ENCODE peak calls at places on chromosomes 3 and 15, in nine cellular contexts. J, B, T, S, X, I, D, P and Z are unnamed samples.

GRCh38 chr3:19065027-19065426 is 83.3 kb upstream of the KCNH8 start:
- DNase-seq in B (no peak), J (no peak), I (no peak), D (no peak), X (no peak), P (no peak), S (peak; percentile 13), T (no peak), Z (no peak)

GRCh38 chr3:11769704-11770103 is 77.0 kb downstream of the TAMM41 start:
- DNase-seq in I (no peak), D (no peak), X (no peak), T (no peak), J (no peak), B (no peak), S (no peak), P (no peak), Z (no peak)

GRCh38 chr3:177201707-177202397 is 4.6 kb upstream of the TBL1XR1 start:
- DNase-seq in B (no peak), J (no peak), I (no peak), D (peak; percentile 62), P (no peak), S (peak; percentile 34), T (no peak), X (peak; percentile 34), Z (no peak)

GRCh38 chr15:40787344-40787841 is 17.6 kb downstream of the C15orf62 start:
- DNase-seq in J (no peak), B (no peak), I (peak; percentile 75), T (peak; percentile 84), P (peak; percentile 47), D (peak; percentile 62), X (peak; percentile 91), S (peak; percentile 84), Z (no peak)

GRCh38 chr3:27616031-27616430 is 106.1 kb downstream of the EOMES start:
- DNase-seq in B (no peak), D (no peak), J (no peak), T (no peak), S (no peak), P (no peak), I (no peak), X (no peak), Z (no peak)

GRCh38 chr15:76153241-76154197 is 93.7 kb downstream of the TMEM266 start:
- DNase-seq in P (no peak), X (no peak), T (no peak), S (no peak), J (no peak), D (no peak), B (no peak), I (no peak), Z (peak; percentile 76)

GRCh38 chr3:128367726-128368125 is 99.0 kb downstream of the DNAJB8 start:
- DNase-seq in X (peak; percentile 21), T (no peak), J (no peak), P (no peak), B (no peak), S (no peak), I (no peak), D (peak; percentile 14), Z (no peak)

GRCh38 chr3:35223636-35224035 is 415.7 kb upstream of the ARPP21 start:
- DNase-seq in P (no peak), T (no peak), S (no peak), I (no peak), D (no peak), X (no peak), B (no peak), J (no peak), Z (no peak)

GRCh38 chr3:43883729-43884396 is 193.1 kb downstream of the ABHD5 start:
- DNase-seq in J (no peak), T (no peak), X (no peak), I (no peak), P (no peak), S (no peak), B (peak; percentile 38), D (no peak), Z (no peak)

GRCh38 chr3:86990734-86991481 is at the start of gene VGLL3:
- DNase-seq in I (peak; percentile 78), B (peak; percentile 33), S (peak; percentile 94), T (peak; percentile 60), X (peak; percentile 90), P (peak; percentile 76), D (peak; percentile 87), J (peak; percentile 82), Z (peak; percentile 41)

GRCh38 chr15:39508536-39508935 is 72.3 kb upstream of the THBS1 start:
- DNase-seq in J (no peak), I (no peak), S (no peak), X (no peak), B (no peak), D (no peak), P (no peak), T (no peak), Z (no peak)

GRCh38 chr15:57872281-57873010 is 165.9 kb downstream of the POLR2M start:
- DNase-seq in D (no peak), I (no peak), T (no peak), J (no peak), P (no peak), B (no peak), S (no peak), X (no peak), Z (no peak)

GRCh38 chr3:134134240-134134639 is 104.5 kb upstream of the SLCO2A1 start:
- DNase-seq in T (no peak), S (no peak), J (no peak), I (no peak), B (no peak), D (no peak), P (no peak), X (peak; percentile 9), Z (no peak)

GRCh38 chr3:98884675-98885371 is 16.7 kb downstream of the DCBLD2 start:
- DNase-seq in B (no peak), P (no peak), T (no peak), D (peak; percentile 55), X (peak; percentile 76), S (peak; percentile 79), I (no peak), J (no peak), Z (no peak)

DNA sequence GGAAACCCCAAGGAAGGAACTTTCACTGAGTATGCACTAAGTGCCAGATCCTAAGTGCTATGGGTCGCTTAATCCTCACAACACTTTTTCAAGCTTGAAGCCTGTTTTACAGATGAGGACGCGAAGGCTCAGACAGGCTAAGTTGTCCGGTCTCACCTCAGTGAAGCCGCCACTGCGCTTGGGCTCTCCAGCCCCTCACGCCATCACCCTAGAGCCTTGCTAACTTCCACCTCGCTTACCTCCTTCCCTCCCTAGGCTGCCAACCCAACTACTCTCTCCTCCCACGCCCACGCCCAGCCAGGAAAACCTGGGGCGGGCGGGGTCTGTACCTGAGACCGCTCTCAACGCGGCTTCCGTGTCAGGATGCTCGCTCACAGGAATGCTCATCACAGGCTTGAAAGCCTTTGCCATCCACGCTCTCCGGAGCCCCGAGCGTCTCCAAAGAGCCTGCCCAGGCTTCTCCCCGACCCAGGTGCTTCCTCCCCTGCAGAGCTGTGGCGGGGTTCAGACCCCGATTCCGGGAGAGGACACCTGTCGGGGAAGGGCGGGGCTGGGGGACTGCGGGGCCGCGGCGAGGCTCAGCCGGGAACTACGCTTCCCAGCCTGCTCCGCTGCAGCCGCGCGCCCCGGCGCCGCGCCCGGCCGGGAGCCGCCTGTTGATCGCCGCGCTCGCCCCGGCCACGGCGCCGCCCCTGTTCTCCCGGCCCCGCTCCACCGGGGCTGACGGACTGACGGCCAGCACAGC is at the start of gene TMOD2:
- DNase-seq in D (peak; percentile 26), S (peak; percentile 49), J (no peak), X (peak; percentile 43), P (peak; percentile 72), B (peak; percentile 24), T (peak; percentile 58), I (peak; percentile 85), Z (no peak)
- H3K27ac ChIP-seq in D (no peak within 1 kb of the TSS), S (no peak within 1 kb of the TSS), J (peak within 1 kb of the TSS; percentile 43), X (no peak within 1 kb of the TSS), P (peak within 1 kb of the TSS; percentile 53), B (no peak within 1 kb of the TSS), T (peak within 1 kb of the TSS; percentile 68), I (no peak within 1 kb of the TSS), Z (peak within 1 kb of the TSS; percentile 12)

GRCh38 chr3:15246186-15246585 is 40.1 kb downstream of the CAPN7 start:
- DNase-seq in I (no peak), J (no peak), X (no peak), D (no peak), T (no peak), P (no peak), B (no peak), S (no peak), Z (no peak)

GRCh38 chr3:15241341-15241740 is 35.3 kb downstream of the CAPN7 start:
- DNase-seq in S (peak; percentile 23), B (no peak), T (no peak), I (no peak), J (peak; percentile 42), D (no peak), X (peak; percentile 10), P (peak; percentile 42), Z (no peak)

GRCh38 chr3:15243822-15244482 is 37.9 kb downstream of the CAPN7 start:
- DNase-seq in I (no peak), T (no peak), B (no peak), D (no peak), P (no peak), S (no peak), X (no peak), J (no peak), Z (no peak)
- H3K36me3 ChIP-seq in I (peaks cover 21% of the 10 kb centered on the region), T (peaks cover 11% of the 10 kb centered on the region), B (peaks cover 100% of the 10 kb centered on the region), D (peaks cover 31% of the 10 kb centered on the region), P (peaks cover 100% of the 10 kb centered on the region), S (peaks cover 72% of the 10 kb centered on the region), X (peaks cover 3% of the 10 kb centered on the region), J (peaks cover 92% of the 10 kb centered on the region), Z (peaks cover 3% of the 10 kb centered on the region)

DNA sequence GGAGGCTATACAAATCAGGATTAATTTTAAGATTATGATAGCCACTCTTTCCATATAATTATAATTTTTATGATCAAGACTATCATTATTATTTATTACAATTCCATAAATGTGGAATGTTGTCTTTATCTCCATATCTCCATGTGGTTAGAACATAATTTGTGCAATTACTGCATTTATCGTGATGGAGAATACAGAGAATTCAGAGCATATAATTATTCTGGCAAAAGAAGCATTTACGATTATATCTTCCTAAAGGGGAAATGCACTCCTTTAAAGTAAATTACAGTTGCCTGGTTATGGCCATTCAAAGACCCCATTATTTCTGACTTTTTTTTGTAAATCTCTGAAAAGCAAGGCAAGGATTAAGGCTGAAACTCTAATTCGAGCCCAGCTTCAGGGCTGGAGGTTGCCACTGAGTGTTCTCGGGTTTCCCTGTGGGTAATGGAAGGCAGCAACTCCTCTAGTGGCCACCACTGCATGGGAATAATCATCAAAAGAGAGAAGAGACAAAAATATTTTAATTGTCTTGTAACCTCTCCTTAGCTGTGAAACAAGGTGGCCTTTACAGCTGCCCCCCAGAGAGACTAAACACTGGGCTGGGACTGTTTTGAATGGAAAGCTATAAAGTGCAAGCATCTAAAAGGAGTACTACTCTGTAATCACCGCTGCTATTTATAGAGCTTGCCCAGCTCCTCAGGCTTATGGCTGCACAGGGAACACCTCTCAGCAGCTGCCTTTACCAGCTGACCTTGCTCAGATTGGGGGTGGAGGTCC is 59.8 kb upstream of the PRTG start:
- DNase-seq in B (no peak), D (no peak), S (no peak), J (no peak), T (no peak), X (no peak), P (no peak), I (no peak), Z (no peak)
- TF ChIP-seq CTCF in B (no peak), D (no peak), S (no peak), J (no peak), T (no peak), X (no peak), P (no peak), I (no peak), Z (no peak)

GRCh38 chr3:196178993-196179379 is 32.2 kb downstream of the ZDHHC19 start:
- DNase-seq in S (no peak), B (no peak), I (no peak), J (no peak), T (no peak), P (no peak), X (no peak), D (no peak), Z (no peak)
- H3K27ac ChIP-seq in S (no peak overlapping the region), B (no peak overlapping the region), I (no peak overlapping the region), J (no peak overlapping the region), T (no peak overlapping the region), P (peak overlapping the region; percentile 91), X (no peak overlapping the region), D (no peak overlapping the region), Z (peak overlapping the region; percentile 73)